ENCODE peak calls at places on chromosomes 11 and 22, in five cellular contexts. N is substantia nigra, U is NCI-H1436, O is HEK293T, M is mucosa of gallbladder. Z is an unnamed sample.

GRCh38 chr22:48234011-48234410 is 1471.6 kb downstream of the TBC1D22A start:
- DNase-seq in N (no peak), U (no peak), O (no peak), M (no peak), Z (no peak)

GRCh38 chr22:46040471-46041465 is 63.8 kb upstream of the WNT7B start:
- DNase-seq in U (no peak), N (no peak), O (no peak), M (no peak), Z (no peak)

GRCh38 chr11:93537767-93538261 is 5.4 kb downstream of the SMCO4 start:
- DNase-seq in N (peak), U (no peak), O (no peak), M (peak), Z (peak)

GRCh38 chr11:46537121-46537520 is 56.7 kb downstream of the AMBRA1 start:
- DNase-seq in O (no peak), N (no peak), M (no peak), U (no peak), Z (no peak)

GRCh38 chr11:112219476-112220232 is 6.6 kb upstream of the PTS start:
- DNase-seq in U (peak), O (peak), N (no peak), M (peak), Z (peak)

GRCh38 chr11:35043933-35044332 is 95.0 kb upstream of the CD44 start:
- DNase-seq in U (peak), M (no peak), N (no peak), O (no peak), Z (no peak)

GRCh38 chr11:12824281-12825041 is 150.2 kb downstream of the TEAD1 start:
- DNase-seq in M (no peak), U (no peak), N (no peak), O (no peak), Z (no peak)

GRCh38 chr22:39877079-39877682 is 16.4 kb downstream of the ENTHD1 start:
- DNase-seq in M (no peak), N (no peak), O (no peak), U (no peak), Z (no peak)

GRCh38 chr22:44409691-44410316 is 88.2 kb downstream of the RTL6 start:
- DNase-seq in U (no peak), M (no peak), N (no peak), O (no peak), Z (no peak)

GRCh38 chr11:112744041-112744440 is 217.2 kb upstream of the NCAM1 start:
- DNase-seq in N (no peak), U (no peak), M (no peak), O (no peak), Z (peak)

GRCh38 chr11:113274708-113275582 is 39.4 kb upstream of the TTC12 start:
- DNase-seq in M (no peak), N (no peak), U (no peak), O (peak), Z (no peak)

GRCh38 chr11:36566407-36567053 is 1.3 kb upstream of the RAG1 start:
- DNase-seq in M (no peak), U (no peak), N (no peak), O (no peak), Z (no peak)

GRCh38 chr11:120646206-120646605 is 134.7 kb downstream of the GRIK4 start:
- DNase-seq in U (no peak), N (no peak), M (no peak), O (no peak), Z (no peak)

GRCh38 chr11:45665206-45665932 is at the start of gene CHST1:
- DNase-seq in N (peak), M (peak), O (peak), U (peak), Z (no peak)

GRCh38 chr11:118048472-118049370 is 28.2 kb upstream of the TMPRSS4 start:
- DNase-seq in M (no peak), N (no peak), O (no peak), U (no peak), Z (no peak)

GRCh38 chr11:96178014-96178745 is 164.8 kb downstream of the MAML2 start:
- DNase-seq in O (peak), U (no peak), M (no peak), N (no peak), Z (no peak)

GRCh38 chr22:22196018-22196533 is 48.5 kb upstream of the VPREB1 start:
- DNase-seq in N (no peak), M (no peak), O (no peak), U (no peak), Z (no peak)

GRCh38 chr11:66126808-66127555 is 56.9 kb downstream of the PACS1 start:
- DNase-seq in O (no peak), U (peak), N (no peak), M (peak), Z (peak)

GRCh38 chr11:96200243-96200642 is 142.8 kb downstream of the MAML2 start:
- DNase-seq in U (no peak), M (no peak), O (no peak), N (no peak), Z (no peak)

GRCh38 chr11:66476841-66477251 is 3.4 kb upstream of the DPP3 start:
- DNase-seq in U (no peak), N (no peak), O (no peak), M (no peak), Z (no peak)

GRCh38 chr11:117640041-117640440 is 157.0 kb downstream of the DSCAML1 start:
- DNase-seq in M (no peak), N (no peak), U (no peak), O (no peak), Z (no peak)

GRCh38 chr11:130308059-130308458 is 6.7 kb downstream of the ZBTB44 start:
- DNase-seq in U (no peak), O (no peak), M (no peak), N (no peak), Z (no peak)